ENCODE peak calls at places on chromosomes 1 and 21, in eight cellular contexts. T is cardiac fibroblast, P is mammary epithelial cell, E is kidney, I is cardiac muscle cell, Z is Panc1, M is chondrocyte, N is fibroblast of pulmonary artery. J is an unnamed sample.

GRCh38 chr1:187275346-187275745 is 446.6 kb downstream of the PLA2G4A start:
- DNase-seq in T (no peak), E (no peak), Z (no peak), M (no peak), I (no peak), P (no peak), N (no peak), J (no peak)

GRCh38 chr1:188027613-188028012 is 1198.9 kb downstream of the PLA2G4A start:
- DNase-seq in I (peak; percentile 82), M (no peak), T (peak; percentile 86), P (peak; percentile 92), N (peak; percentile 91), Z (peak; percentile 96), E (no peak), J (no peak)

GRCh38 chr21:29648710-29649240 is 291.0 kb downstream of the GRIK1 start:
- DNase-seq in M (no peak), E (no peak), P (no peak), N (no peak), I (no peak), T (no peak), Z (no peak), J (no peak)

GRCh38 chr1:10761503-10762152 is 34.8 kb downstream of the CASZ1 start:
- DNase-seq in P (no peak), M (no peak), N (peak; percentile 9), Z (no peak), E (peak; percentile 82), T (peak; percentile 6), I (no peak), J (no peak)

GRCh38 chr1:68409426-68409825 is 40.3 kb downstream of the RPE65 start:
- DNase-seq in P (no peak), T (peak; percentile 51), Z (no peak), N (no peak), M (no peak), E (no peak), I (no peak), J (no peak)

GRCh38 chr1:219495737-219496408 is 117.0 kb downstream of the ZC3H11B start:
- DNase-seq in E (no peak), P (no peak), I (no peak), N (no peak), Z (no peak), M (no peak), T (no peak), J (no peak)

GRCh38 chr1:154741327-154741726 is 128.8 kb downstream of the KCNN3 start:
- DNase-seq in P (no peak), T (peak; percentile 73), M (no peak), N (peak; percentile 39), I (peak; percentile 38), E (no peak), Z (no peak), J (no peak)

GRCh38 chr1:91006113-91006908 is 15.5 kb downstream of the ZNF644 start:
- DNase-seq in E (no peak), P (no peak), Z (no peak), T (no peak), M (no peak), N (no peak), I (no peak), J (no peak)

GRCh38 chr1:104019675-104020049 is 270.0 kb downstream of the AMY1C start:
- DNase-seq in E (no peak), I (no peak), P (no peak), M (no peak), Z (no peak), N (no peak), T (no peak), J (no peak)

DNA sequence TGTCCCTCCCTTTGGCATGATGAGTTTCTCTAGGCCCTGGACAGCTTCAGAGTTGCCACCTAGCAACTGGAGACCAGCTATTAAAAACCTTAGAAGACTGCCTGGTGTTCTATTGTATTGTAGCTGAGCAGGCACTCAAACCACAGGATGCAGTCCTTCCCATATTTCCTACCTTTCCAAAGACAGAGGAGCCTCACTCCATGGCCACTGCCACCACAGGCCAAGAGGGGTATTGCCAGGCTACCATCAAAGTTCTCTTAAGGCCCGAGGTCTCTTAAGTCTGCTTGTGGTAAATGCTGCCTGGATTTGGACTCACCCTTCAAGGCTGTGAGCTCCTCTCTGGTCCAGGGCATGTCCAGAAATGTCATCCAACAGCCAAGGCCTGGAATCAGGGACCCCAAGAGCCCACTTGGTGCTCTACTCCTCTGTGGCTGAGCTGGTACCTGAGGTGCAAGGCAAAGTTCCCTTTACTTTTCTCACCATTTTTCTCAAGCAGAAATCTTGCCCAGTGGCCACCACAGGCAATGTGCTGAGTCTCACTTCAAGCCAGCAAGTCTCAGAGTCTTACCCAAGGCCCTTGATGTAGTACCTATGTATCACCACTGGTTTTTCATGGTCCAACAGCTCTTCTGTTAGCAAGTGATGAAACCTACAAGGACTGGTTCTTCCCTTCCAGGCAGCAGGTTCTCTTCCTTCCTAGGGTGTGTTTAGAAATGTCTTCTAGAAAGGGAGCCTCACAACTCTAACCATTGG is 269.4 kb downstream of the AMY1C start:
- DNase-seq in M (no peak), T (no peak), N (no peak), I (no peak), E (no peak), Z (no peak), P (no peak), J (no peak)
- TF ChIP-seq CTCF in M (no peak), T (no peak), N (no peak), I (no peak), E (no peak), Z (no peak), P (no peak), J (no peak)

GRCh38 chr1:58574816-58575215 is 2.2 kb downstream of the TACSTD2 start:
- DNase-seq in N (no peak), Z (no peak), E (no peak), T (no peak), P (peak; percentile 61), M (no peak), I (no peak), J (no peak)

GRCh38 chr1:58577676-58578073 is 623 bp upstream of the TACSTD2 start:
- DNase-seq in P (no peak), T (no peak), M (no peak), N (no peak), E (no peak), Z (no peak), I (no peak), J (no peak)

GRCh38 chr1:58575831-58576726 is 973 bp downstream of the TACSTD2 start:
- DNase-seq in P (peak; percentile 65), Z (no peak), N (no peak), M (no peak), E (peak; percentile 78), T (no peak), I (no peak), J (peak; percentile 59)

GRCh38 chr1:58573705-58574591 is 3.1 kb downstream of the TACSTD2 start:
- DNase-seq in Z (no peak), T (no peak), I (no peak), P (peak; percentile 92), N (no peak), E (no peak), M (no peak), J (peak; percentile 71)

DNA sequence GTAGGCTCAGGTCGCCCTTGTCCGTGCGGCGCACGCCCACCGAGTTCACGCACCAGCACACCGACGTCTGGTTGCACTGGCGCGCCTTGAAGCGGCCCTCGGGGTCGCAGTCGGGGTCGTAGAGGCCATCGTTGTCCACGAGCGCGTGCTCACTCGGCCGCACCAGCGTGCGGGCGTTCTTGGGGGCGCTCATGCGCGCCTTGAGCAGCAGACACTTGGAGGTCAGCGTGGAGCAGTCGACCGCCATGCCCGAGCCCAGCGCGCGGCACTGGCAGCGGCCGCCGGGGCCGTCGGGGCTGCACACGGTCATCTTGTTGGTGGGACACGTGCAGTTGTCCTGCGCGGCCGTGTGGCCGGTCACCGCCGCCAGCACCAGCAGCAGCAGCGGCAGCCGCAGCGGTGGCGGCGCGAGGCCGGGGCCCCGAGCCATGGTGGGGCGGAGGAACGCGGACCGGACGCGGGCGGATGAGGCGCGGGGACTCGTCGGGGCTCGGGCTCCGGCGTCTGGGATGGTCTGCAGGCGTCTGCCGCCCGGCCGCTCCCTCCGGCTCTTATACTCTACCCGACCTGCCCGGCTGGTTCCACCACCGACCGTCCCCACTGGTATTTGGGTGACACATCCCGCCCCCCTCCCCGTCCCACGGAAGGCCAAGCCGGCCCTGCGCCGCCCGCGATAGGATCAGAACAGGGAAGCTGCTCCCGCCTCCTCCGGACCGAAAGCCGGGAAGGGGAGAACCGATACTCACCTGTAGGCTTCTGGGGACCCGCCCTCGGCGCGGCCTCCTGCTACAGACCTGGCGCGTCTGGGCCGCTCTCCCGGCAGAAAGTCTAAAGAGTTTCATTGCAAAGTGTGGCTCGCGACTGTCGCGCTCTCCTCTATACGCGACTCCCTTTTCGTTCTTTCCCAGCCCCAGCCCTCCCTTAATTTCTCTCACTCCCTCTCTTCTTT is at the start of gene TACSTD2:
- DNase-seq in Z (no peak), P (peak; percentile 99), E (peak; percentile 97), I (peak; percentile 32), M (peak; percentile 93), T (no peak), N (no peak), J (no peak)
- TF ChIP-seq CTCF in Z (no peak), P (no peak), E (no peak), I (peak; percentile 8), M (no peak), T (no peak), N (no peak), J (no peak)

DNA sequence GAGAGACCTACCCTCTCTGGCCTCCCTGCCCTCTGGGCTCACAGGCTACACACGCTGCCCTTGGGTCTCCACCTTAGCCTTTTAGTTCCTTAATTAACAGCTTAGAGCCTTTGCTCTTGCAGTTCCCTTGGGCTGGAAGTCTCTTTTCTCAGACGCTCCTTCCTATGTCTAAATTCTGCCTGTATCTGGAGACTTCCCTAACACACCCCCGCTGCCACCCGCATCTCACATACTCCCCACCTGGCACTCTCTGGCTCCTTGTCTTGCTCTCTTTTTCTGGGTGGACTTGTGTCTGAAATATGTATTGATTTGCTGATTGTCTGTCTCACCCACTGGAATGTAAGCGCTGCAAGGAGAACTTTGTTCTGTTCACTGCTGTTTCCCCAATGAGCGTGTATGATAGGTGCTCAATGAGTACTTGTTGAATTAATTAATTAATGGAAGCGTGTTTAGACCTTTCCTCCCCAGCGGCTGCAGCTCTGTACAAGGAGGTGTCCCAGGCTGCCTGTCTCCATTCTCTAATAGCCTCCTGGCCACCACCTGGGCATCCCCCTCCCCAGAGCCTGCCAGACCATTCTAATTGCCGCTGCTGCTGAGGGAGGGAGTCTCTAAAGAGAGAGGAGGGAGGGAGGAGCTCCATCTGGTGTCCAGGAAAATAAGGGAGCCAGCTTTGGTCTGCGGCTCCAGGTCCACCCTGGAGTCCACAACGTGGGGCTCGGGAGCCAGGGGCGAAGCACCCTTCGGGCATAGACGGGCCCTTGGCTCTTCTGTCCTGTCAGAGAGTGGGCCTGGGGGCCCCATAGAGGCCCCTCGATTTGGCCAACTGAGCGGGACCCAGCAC is 95.3 kb downstream of the RNF220 start:
- DNase-seq in E (no peak), M (no peak), P (no peak), T (peak; percentile 41), I (peak; percentile 59), N (peak; percentile 48), Z (no peak), J (no peak)
- TF ChIP-seq CTCF in E (peak; percentile 9), M (peak; percentile 71), P (no peak), T (peak; percentile 62), I (peak; percentile 57), N (peak; percentile 50), Z (no peak), J (no peak)

GRCh38 chr1:23529146-23530088 is 1.6 kb downstream of the E2F2 start:
- DNase-seq in N (no peak), P (peak; percentile 16), T (no peak), Z (no peak), M (no peak), E (no peak), I (no peak), J (peak; percentile 46)

GRCh38 chr1:23530089-23530749 is 814 bp downstream of the E2F2 start:
- DNase-seq in E (no peak), Z (no peak), T (no peak), I (no peak), P (no peak), M (no peak), N (no peak), J (peak; percentile 50)

GRCh38 chr1:23531695-23532094 is 662 bp upstream of the E2F2 start:
- DNase-seq in E (no peak), N (no peak), P (no peak), Z (no peak), I (no peak), M (no peak), T (no peak), J (no peak)

GRCh38 chr1:23533288-23534130 is 2.5 kb upstream of the E2F2 start:
- DNase-seq in M (no peak), E (no peak), N (no peak), I (no peak), T (no peak), P (peak; percentile 75), Z (no peak), J (no peak)

GRCh38 chr1:23530750-23531651 is at the start of gene E2F2:
- DNase-seq in P (peak; percentile 84), T (peak; percentile 80), I (peak; percentile 91), Z (no peak), E (peak; percentile 94), M (no peak), N (peak; percentile 86), J (peak; percentile 89)
- TF ChIP-seq CTCF in P (no peak), T (no peak), I (peak; percentile 17), Z (no peak), E (peak; percentile 6), M (no peak), N (no peak), J (no peak)